ENCODE peak calls at places on chromosomes 3 and 15, in nine cellular contexts. One of them, this sample, is unnamed. For H3K4me1 and H3K9me3, the result is how much of the 10 kb centered on the place peaks cover.

GRCh38 chr3:124456506-124456905 is 273.7 kb upstream of the UMPS start:
- DNase-seq in osteoblast: no peak
- DNase-seq in mucosa of descending colon: no peak
- DNase-seq in fibroblast of lung: no peak
- DNase-seq in H1: no peak
- DNase-seq in hepatocyte: no peak
- DNase-seq in PC-3: no peak
- DNase-seq in ovary: peak
- DNase-seq in cardiac muscle cell: no peak
- DNase-seq in this sample: peak

GRCh38 chr3:481680-482079 is 285.1 kb downstream of the CHL1 start:
- DNase-seq in hepatocyte: peak
- DNase-seq in osteoblast: no peak
- DNase-seq in ovary: no peak
- DNase-seq in H1: no peak
- DNase-seq in PC-3: peak
- DNase-seq in fibroblast of lung: peak
- DNase-seq in cardiac muscle cell: peak
- DNase-seq in mucosa of descending colon: no peak
- DNase-seq in this sample: no peak

GRCh38 chr15:100596792-100597191 is 5.2 kb downstream of the LINS1 start:
- DNase-seq in cardiac muscle cell: peak
- DNase-seq in hepatocyte: no peak
- DNase-seq in osteoblast: no peak
- DNase-seq in fibroblast of lung: no peak
- DNase-seq in H1: no peak
- DNase-seq in mucosa of descending colon: no peak
- DNase-seq in ovary: no peak
- DNase-seq in PC-3: no peak
- DNase-seq in this sample: no peak

GRCh38 chr15:51580982-51581381 is 41.6 kb downstream of the DMXL2 start:
- DNase-seq in fibroblast of lung: no peak
- DNase-seq in osteoblast: no peak
- DNase-seq in H1: no peak
- DNase-seq in hepatocyte: no peak
- DNase-seq in ovary: no peak
- DNase-seq in mucosa of descending colon: no peak
- DNase-seq in PC-3: no peak
- DNase-seq in cardiac muscle cell: no peak
- DNase-seq in this sample: no peak

GRCh38 chr3:55650011-55650410 is 162.9 kb upstream of the WNT5A start:
- DNase-seq in hepatocyte: no peak
- DNase-seq in cardiac muscle cell: no peak
- DNase-seq in fibroblast of lung: no peak
- DNase-seq in ovary: no peak
- DNase-seq in mucosa of descending colon: no peak
- DNase-seq in H1: peak
- DNase-seq in osteoblast: no peak
- DNase-seq in PC-3: no peak
- DNase-seq in this sample: no peak

GRCh38 chr15:60751985-60752952 is 273.3 kb upstream of the ICE2 start:
- DNase-seq in PC-3: no peak
- DNase-seq in ovary: peak
- DNase-seq in mucosa of descending colon: no peak
- DNase-seq in cardiac muscle cell: peak
- DNase-seq in H1: no peak
- DNase-seq in fibroblast of lung: peak
- DNase-seq in osteoblast: peak
- DNase-seq in hepatocyte: peak
- DNase-seq in this sample: peak

GRCh38 chr3:184465883-184466412 is 86.1 kb downstream of the CHRD start:
- DNase-seq in fibroblast of lung: no peak
- DNase-seq in ovary: peak
- DNase-seq in H1: no peak
- DNase-seq in hepatocyte: no peak
- DNase-seq in cardiac muscle cell: no peak
- DNase-seq in osteoblast: no peak
- DNase-seq in PC-3: no peak
- DNase-seq in mucosa of descending colon: no peak
- DNase-seq in this sample: no peak

GRCh38 chr3:184842433-184842832 is 30.5 kb downstream of the VPS8 start:
- DNase-seq in cardiac muscle cell: no peak
- DNase-seq in ovary: no peak
- DNase-seq in osteoblast: no peak
- DNase-seq in H1: no peak
- DNase-seq in hepatocyte: no peak
- DNase-seq in PC-3: no peak
- DNase-seq in mucosa of descending colon: no peak
- DNase-seq in fibroblast of lung: peak
- DNase-seq in this sample: no peak

GRCh38 chr3:44568561-44568960 is 13.6 kb downstream of the ZKSCAN7 start:
- DNase-seq in mucosa of descending colon: no peak
- DNase-seq in PC-3: no peak
- DNase-seq in fibroblast of lung: peak
- DNase-seq in ovary: no peak
- DNase-seq in osteoblast: no peak
- DNase-seq in cardiac muscle cell: no peak
- DNase-seq in hepatocyte: no peak
- DNase-seq in H1: no peak
- DNase-seq in this sample: no peak

GRCh38 chr3:36774072-36774471 is 9.7 kb upstream of the DCLK3 start:
- DNase-seq in hepatocyte: no peak
- DNase-seq in cardiac muscle cell: no peak
- DNase-seq in osteoblast: no peak
- DNase-seq in ovary: no peak
- DNase-seq in mucosa of descending colon: no peak
- DNase-seq in fibroblast of lung: peak
- DNase-seq in H1: no peak
- DNase-seq in PC-3: peak
- DNase-seq in this sample: no peak

GRCh38 chr15:101115887-101116680 is 135.8 kb downstream of the CHSY1 start:
- DNase-seq in H1: no peak
- DNase-seq in PC-3: no peak
- DNase-seq in mucosa of descending colon: no peak
- DNase-seq in ovary: peak
- DNase-seq in osteoblast: peak
- DNase-seq in hepatocyte: peak
- DNase-seq in fibroblast of lung: peak
- DNase-seq in cardiac muscle cell: peak
- DNase-seq in this sample: peak

GRCh38 chr3:149820183-149820582 is 7.2 kb downstream of the RNF13 start:
- DNase-seq in osteoblast: no peak
- DNase-seq in ovary: no peak
- DNase-seq in fibroblast of lung: no peak
- DNase-seq in H1: no peak
- DNase-seq in cardiac muscle cell: no peak
- DNase-seq in hepatocyte: no peak
- DNase-seq in mucosa of descending colon: no peak
- DNase-seq in PC-3: peak
- DNase-seq in this sample: no peak

GRCh38 chr3:37571269-37571668 is 290.4 kb upstream of the CTDSPL start:
- DNase-seq in H1: no peak
- DNase-seq in cardiac muscle cell: peak
- DNase-seq in PC-3: no peak
- DNase-seq in mucosa of descending colon: no peak
- DNase-seq in osteoblast: no peak
- DNase-seq in hepatocyte: no peak
- DNase-seq in fibroblast of lung: peak
- DNase-seq in ovary: no peak
- DNase-seq in this sample: no peak

DNA sequence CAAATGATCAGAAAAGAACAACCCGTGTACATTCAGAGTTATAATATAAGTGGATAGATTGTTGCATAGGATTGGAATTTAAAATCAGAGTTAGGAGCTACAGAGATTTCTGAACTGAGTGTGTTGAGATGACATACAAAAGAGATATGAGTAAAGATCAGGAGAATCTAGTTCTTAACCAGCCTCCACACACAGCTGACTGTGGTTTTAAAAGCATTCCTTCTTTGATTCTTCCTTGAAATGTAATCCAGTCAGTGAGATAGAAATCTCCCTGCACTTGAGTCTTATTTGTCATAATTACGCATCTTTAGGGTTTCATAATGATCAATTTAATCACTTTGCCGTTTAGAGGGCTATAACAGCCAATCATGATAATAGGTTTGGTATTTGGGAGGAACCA is 366.6 kb downstream of the GAP43 start:
- DNase-seq in cardiac muscle cell: no peak
- DNase-seq in PC-3: no peak
- DNase-seq in H1: no peak
- DNase-seq in osteoblast: peak
- DNase-seq in hepatocyte: no peak
- DNase-seq in fibroblast of lung: peak
- DNase-seq in mucosa of descending colon: no peak
- DNase-seq in ovary: no peak
- DNase-seq in this sample: no peak
- H3K4me1 ChIP-seq in cardiac muscle cell: under half
- H3K4me1 ChIP-seq in PC-3: under half
- H3K4me1 ChIP-seq in H1: under half
- H3K4me1 ChIP-seq in osteoblast: under half
- H3K4me1 ChIP-seq in hepatocyte: under half
- H3K4me1 ChIP-seq in fibroblast of lung: under half
- H3K4me1 ChIP-seq in mucosa of descending colon: under half
- H3K4me1 ChIP-seq in ovary: under half
- H3K4me1 ChIP-seq in this sample: under half

GRCh38 chr3:176347424-176348146 is 849.7 kb downstream of the TBL1XR1 start:
- DNase-seq in cardiac muscle cell: no peak
- DNase-seq in mucosa of descending colon: no peak
- DNase-seq in PC-3: no peak
- DNase-seq in hepatocyte: no peak
- DNase-seq in osteoblast: no peak
- DNase-seq in fibroblast of lung: no peak
- DNase-seq in H1: no peak
- DNase-seq in ovary: no peak
- DNase-seq in this sample: no peak

DNA sequence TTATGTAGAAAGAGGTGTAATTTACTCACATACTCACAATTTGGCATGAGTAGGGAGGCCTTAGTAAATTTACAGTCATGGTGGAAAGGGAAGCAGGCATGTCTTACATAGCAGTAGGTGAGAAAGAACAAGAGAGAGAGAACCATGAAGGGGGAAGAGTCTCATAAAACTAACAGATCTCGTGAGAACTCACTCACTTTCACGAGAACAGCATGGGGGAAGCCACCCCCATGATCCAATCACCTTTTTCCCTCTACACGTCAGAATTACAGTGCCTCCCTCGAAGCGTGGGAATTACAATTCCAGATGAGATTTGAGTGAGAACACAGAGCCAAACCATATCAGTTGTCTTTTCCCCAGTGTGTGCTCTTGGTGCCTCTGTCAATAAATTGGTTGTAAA is 855.3 kb downstream of the TBL1XR1 start:
- DNase-seq in hepatocyte: no peak
- DNase-seq in H1: no peak
- DNase-seq in PC-3: no peak
- DNase-seq in ovary: no peak
- DNase-seq in mucosa of descending colon: no peak
- DNase-seq in osteoblast: no peak
- DNase-seq in cardiac muscle cell: no peak
- DNase-seq in fibroblast of lung: no peak
- DNase-seq in this sample: no peak
- H3K9me3 ChIP-seq in hepatocyte: under half
- H3K9me3 ChIP-seq in H1: under half
- H3K9me3 ChIP-seq in PC-3: under half
- H3K9me3 ChIP-seq in ovary: under half
- H3K9me3 ChIP-seq in mucosa of descending colon: under half
- H3K9me3 ChIP-seq in osteoblast: under half
- H3K9me3 ChIP-seq in cardiac muscle cell: under half
- H3K9me3 ChIP-seq in fibroblast of lung: under half
- H3K9me3 ChIP-seq in this sample: under half

DNA sequence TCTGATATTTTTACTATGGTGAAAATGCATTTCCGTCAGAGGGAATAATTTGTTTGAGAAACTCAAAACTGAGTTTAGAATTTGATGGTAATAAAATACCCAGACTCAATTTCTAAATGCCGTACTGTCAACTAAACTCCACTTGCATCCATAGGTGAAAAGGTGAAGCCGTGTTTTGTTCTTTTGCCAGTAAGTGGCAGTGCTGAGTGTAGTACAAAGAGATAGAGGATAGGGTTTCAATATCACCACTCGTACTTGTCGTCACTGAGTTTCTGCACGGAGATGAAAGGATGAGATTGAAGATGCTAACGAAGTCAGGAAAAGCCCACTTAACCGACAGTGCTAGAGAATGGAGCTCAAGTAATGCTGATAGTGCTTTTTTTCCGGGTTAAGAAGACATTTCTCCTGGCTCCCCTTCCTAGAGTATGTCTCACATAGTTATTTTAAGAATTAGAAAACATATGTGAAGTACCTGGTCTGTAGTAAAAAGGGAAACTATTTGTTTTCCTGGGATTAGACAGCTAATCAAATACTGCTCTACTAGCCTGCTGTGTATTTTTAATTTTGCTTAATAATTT is 345.1 kb downstream of the IL5RA start:
- DNase-seq in H1: no peak
- DNase-seq in ovary: no peak
- DNase-seq in fibroblast of lung: no peak
- DNase-seq in PC-3: no peak
- DNase-seq in mucosa of descending colon: no peak
- DNase-seq in osteoblast: no peak
- DNase-seq in cardiac muscle cell: no peak
- DNase-seq in hepatocyte: peak
- DNase-seq in this sample: no peak
- TF ChIP-seq CTCF in H1: peak
- TF ChIP-seq CTCF in ovary: no peak
- TF ChIP-seq CTCF in fibroblast of lung: no peak
- TF ChIP-seq CTCF in PC-3: no peak
- TF ChIP-seq CTCF in mucosa of descending colon: no peak
- TF ChIP-seq CTCF in osteoblast: no peak
- TF ChIP-seq CTCF in cardiac muscle cell: no peak
- TF ChIP-seq CTCF in hepatocyte: peak
- TF ChIP-seq CTCF in this sample: no peak

DNA sequence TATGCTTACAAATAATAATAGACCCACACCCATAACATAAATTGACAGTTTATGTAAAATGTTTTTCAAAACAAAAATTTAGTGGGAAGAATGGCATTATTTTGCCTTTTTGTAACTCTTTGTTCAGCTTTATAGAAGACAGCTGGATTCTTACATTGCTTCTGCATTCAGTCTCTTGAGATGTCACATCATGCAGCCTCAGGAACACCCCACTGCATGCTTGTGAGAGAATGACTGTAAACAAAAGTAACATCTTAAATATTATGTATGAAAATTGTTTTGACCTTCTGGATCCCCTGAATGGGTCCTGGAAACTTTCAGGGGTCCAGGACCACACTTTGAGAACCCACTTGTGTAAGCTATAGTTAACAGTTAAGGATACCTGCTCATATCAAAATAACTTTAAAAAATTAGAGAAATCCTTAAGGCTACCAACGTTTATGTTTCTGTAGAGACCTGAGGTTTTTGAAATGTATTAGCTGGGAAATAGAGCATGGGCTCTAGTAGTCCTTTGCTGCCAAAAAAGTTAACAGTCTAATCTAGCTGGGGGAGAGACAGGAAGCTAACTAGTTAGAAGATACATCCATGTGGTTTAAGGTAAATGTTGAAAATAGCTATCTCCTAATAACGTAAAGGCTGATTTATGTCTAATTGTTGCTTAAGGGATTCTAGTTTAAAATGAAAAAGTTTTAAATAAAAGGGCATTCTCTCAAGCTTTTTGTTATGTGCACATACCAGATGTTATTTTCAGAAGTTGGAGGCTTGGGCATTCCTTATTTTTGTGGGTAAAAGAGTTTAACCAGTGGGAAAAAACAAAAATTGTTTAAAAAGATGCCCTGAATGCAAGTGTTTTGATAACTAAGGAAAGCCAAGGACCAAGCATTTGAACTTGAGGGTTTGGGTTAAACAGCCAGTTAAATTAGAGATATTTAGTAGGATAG is 3.8 kb downstream of the USP3 start:
- DNase-seq in hepatocyte: no peak
- DNase-seq in H1: no peak
- DNase-seq in osteoblast: no peak
- DNase-seq in ovary: no peak
- DNase-seq in cardiac muscle cell: no peak
- DNase-seq in mucosa of descending colon: no peak
- DNase-seq in fibroblast of lung: no peak
- DNase-seq in PC-3: no peak
- DNase-seq in this sample: no peak
- H3K4me1 ChIP-seq in hepatocyte: under half
- H3K4me1 ChIP-seq in H1: under half
- H3K4me1 ChIP-seq in osteoblast: half or more
- H3K4me1 ChIP-seq in ovary: under half
- H3K4me1 ChIP-seq in cardiac muscle cell: under half
- H3K4me1 ChIP-seq in mucosa of descending colon: half or more
- H3K4me1 ChIP-seq in fibroblast of lung: under half
- H3K4me1 ChIP-seq in PC-3: half or more
- H3K4me1 ChIP-seq in this sample: half or more